ENCODE peak calls at places on chromosome 7, in seven cellular contexts. W is hypothalamus; M is activated T-helper 9 cell treated with anti-CD3 and anti-CD28 coated beads, Interleukin-2, amount 50 U/mL, for 16 hours; B is T follicular helper cell; R is aorta; U is CD8-positive, alpha-beta memory T cell; L is anterior cingulate cortex. P is an unnamed sample.

GRCh38 chr7:85074-85945 is 107.1 kb upstream of the FAM20C start:
- DNase-seq in W (no peak), M (no peak), B (no peak), R (no peak), U (no peak), L (no peak), P (no peak)

GRCh38 chr7:31906479-31907171 is 163.6 kb downstream of the PDE1C start:
- DNase-seq in W (no peak), M (no peak), B (no peak), R (no peak), U (no peak), L (no peak), P (no peak)

GRCh38 chr7:81213394-81213793 is 294.5 kb upstream of the SEMA3C start:
- DNase-seq in W (no peak), M (no peak), B (no peak), R (no peak), U (no peak), L (no peak), P (no peak)

GRCh38 chr7:29987083-29987482 is 2.5 kb downstream of the SCRN1 start:
- DNase-seq in W (no peak), M (no peak), B (no peak), R (no peak), U (no peak), L (no peak), P (no peak)

GRCh38 chr7:41637051-41637450 is 65.8 kb downstream of the INHBA start:
- DNase-seq in W (no peak), M (no peak), B (no peak), R (no peak), U (no peak), L (no peak), P (no peak)

GRCh38 chr7:101428093-101428866 is 65.6 kb downstream of the COL26A1 start:
- DNase-seq in W (no peak), M (no peak), B (no peak), R (no peak), U (no peak), L (no peak), P (no peak)

GRCh38 chr7:101164071-101164840 is 1.1 kb downstream of the VGF start:
- DNase-seq in W (no peak), M (no peak), B (no peak), R (no peak), U (no peak), L (no peak), P (no peak)

GRCh38 chr7:3438352-3438751 is 137.3 kb downstream of the SDK1 start:
- DNase-seq in W (no peak), M (no peak), B (no peak), R (no peak), U (no peak), L (no peak), P (no peak)

GRCh38 chr7:25807212-25807611 is 344.8 kb upstream of the NFE2L3 start:
- DNase-seq in W (no peak), M (no peak), B (no peak), R (no peak), U (no peak), L (no peak), P (no peak)

GRCh38 chr7:132837529-132837928 is 244.4 kb downstream of the CHCHD3 start:
- DNase-seq in W (no peak), M (no peak), B (no peak), R (no peak), U (no peak), L (no peak), P (no peak)

GRCh38 chr7:157544226-157544625 is 207.4 kb downstream of the DNAJB6 start:
- DNase-seq in W (no peak), M (no peak), B (no peak), R (no peak), U (no peak), L (no peak), P (no peak)

GRCh38 chr7:6691609-6692106 is 15.1 kb downstream of the ZNF12 start:
- DNase-seq in W (no peak), M (no peak), B (no peak), R (no peak), U (no peak), L (no peak), P (peak)

GRCh38 chr7:1419688-1420087 is 39.6 kb downstream of the MICALL2 start:
- DNase-seq in W (no peak), M (no peak), B (no peak), R (no peak), U (no peak), L (no peak), P (no peak)

GRCh38 chr7:2717293-2717904 is 29.4 kb downstream of the AMZ1 start:
- DNase-seq in W (no peak), M (no peak), B (no peak), R (no peak), U (no peak), L (no peak), P (no peak)

GRCh38 chr7:97845622-97846203 is 26.5 kb downstream of the ASNS start:
- DNase-seq in W (no peak), M (no peak), B (no peak), R (no peak), U (no peak), L (no peak), P (no peak)

GRCh38 chr7:86911703-86912102 is 147.8 kb downstream of the ELAPOR2 start:
- DNase-seq in W (no peak), M (no peak), B (no peak), R (no peak), U (no peak), L (no peak), P (no peak)

GRCh38 chr7:112866424-112866823 is 76.2 kb upstream of the TMEM168 start:
- DNase-seq in W (no peak), M (no peak), B (no peak), R (no peak), U (no peak), L (no peak), P (peak)

GRCh38 chr7:16914771-16915170 is 33.0 kb upstream of the AGR3 start:
- DNase-seq in W (no peak), M (no peak), B (no peak), R (no peak), U (no peak), L (no peak), P (no peak)

GRCh38 chr7:150948791-150949251 is 29.3 kb downstream of the KCNH2 start:
- DNase-seq in W (no peak), M (no peak), B (no peak), R (no peak), U (no peak), L (no peak), P (no peak)

GRCh38 chr7:15612205-15612604 is 50.4 kb upstream of the AGMO start:
- DNase-seq in W (no peak), M (no peak), B (no peak), R (no peak), U (no peak), L (no peak), P (no peak)

GRCh38 chr7:82897500-82897899 is 265.2 kb downstream of the PCLO start:
- DNase-seq in W (no peak), M (no peak), B (no peak), R (no peak), U (no peak), L (no peak), P (no peak)

GRCh38 chr7:43302211-43302711 is 189.8 kb downstream of the HECW1 start:
- DNase-seq in W (no peak), M (no peak), B (no peak), R (no peak), U (no peak), L (no peak), P (no peak)

GRCh38 chr7:91537260-91538152 is 273.3 kb downstream of the FZD1 start:
- DNase-seq in W (no peak), M (no peak), B (no peak), R (no peak), U (no peak), L (no peak), P (no peak)

GRCh38 chr7:93178213-93178612 is 30.0 kb upstream of the SAMD9L start:
- DNase-seq in W (no peak), M (no peak), B (no peak), R (no peak), U (no peak), L (no peak), P (no peak)

GRCh38 chr7:78510580-78511188 is 712.1 kb downstream of the PHTF2 start:
- DNase-seq in W (no peak), M (no peak), B (no peak), R (no peak), U (no peak), L (no peak), P (peak)

GRCh38 chr7:105439174-105439893 is 50.6 kb upstream of the SRPK2 start:
- DNase-seq in W (no peak), M (no peak), B (no peak), R (no peak), U (no peak), L (no peak), P (no peak)

GRCh38 chr7:90599038-90599437 is 2.9 kb downstream of the CDK14 start:
- DNase-seq in W (no peak), M (no peak), B (no peak), R (no peak), U (no peak), L (no peak), P (no peak)

GRCh38 chr7:66522518-66522917 is 106.2 kb upstream of the KCTD7 start:
- DNase-seq in W (no peak), M (no peak), B (no peak), R (no peak), U (no peak), L (no peak), P (no peak)

GRCh38 chr7:129574487-129574886 is 37.0 kb upstream of the NRF1 start:
- DNase-seq in W (no peak), M (no peak), B (no peak), R (no peak), U (no peak), L (no peak), P (no peak)

GRCh38 chr7:23654508-23654907 is 25.5 kb upstream of the FAM221A start:
- DNase-seq in W (no peak), M (no peak), B (no peak), R (no peak), U (no peak), L (no peak), P (no peak)